ENCODE peak calls at places on chromosomes 5 and 9, in eight cellular contexts. One of them, this sample, is unnamed.

GRCh38 chr9:111805841-111806241 is 11.1 kb upstream of the SHOC1 start:
- DNase-seq in ELR: peak; percentile 93
- DNase-seq in heart right ventricle: no peak
- DNase-seq in sciatic nerve: no peak
- DNase-seq in mesendoderm: no peak
- DNase-seq in activated CD4-positive, alpha-beta T cell treated with anti-CD3 and anti-CD28 coated beads, Interleukin-2, amount 10 ng/mL, durations not matched to agents 7 days and 5 days: no peak
- DNase-seq in activated T-helper 9 cell treated with anti-CD3 and anti-CD28 coated beads, Interleukin-2, amount 50 U/mL, for 16 hours: no peak
- DNase-seq in osteocyte: no peak
- DNase-seq in this sample: no peak

GRCh38 chr5:142109356-142110045 is 922 bp downstream of the NDFIP1 start:
- DNase-seq in mesendoderm: peak; percentile 42
- DNase-seq in sciatic nerve: no peak
- DNase-seq in activated T-helper 9 cell treated with anti-CD3 and anti-CD28 coated beads, Interleukin-2, amount 50 U/mL, for 16 hours: no peak
- DNase-seq in ELR: peak; percentile 41
- DNase-seq in activated CD4-positive, alpha-beta T cell treated with anti-CD3 and anti-CD28 coated beads, Interleukin-2, amount 10 ng/mL, durations not matched to agents 7 days and 5 days: peak; percentile 74
- DNase-seq in heart right ventricle: peak; percentile 16
- DNase-seq in osteocyte: no peak
- DNase-seq in this sample: peak; percentile 27

GRCh38 chr9:111959960-111960359 is 63.3 kb downstream of the UGCG start:
- DNase-seq in sciatic nerve: peak; percentile 2
- DNase-seq in activated CD4-positive, alpha-beta T cell treated with anti-CD3 and anti-CD28 coated beads, Interleukin-2, amount 10 ng/mL, durations not matched to agents 7 days and 5 days: no peak
- DNase-seq in mesendoderm: peak; percentile 71
- DNase-seq in activated T-helper 9 cell treated with anti-CD3 and anti-CD28 coated beads, Interleukin-2, amount 50 U/mL, for 16 hours: no peak
- DNase-seq in heart right ventricle: no peak
- DNase-seq in ELR: peak; percentile 89
- DNase-seq in osteocyte: no peak
- DNase-seq in this sample: peak; percentile 45

GRCh38 chr5:6350277-6351090 is 27.9 kb downstream of the MED10 start:
- DNase-seq in ELR: no peak
- DNase-seq in sciatic nerve: no peak
- DNase-seq in activated CD4-positive, alpha-beta T cell treated with anti-CD3 and anti-CD28 coated beads, Interleukin-2, amount 10 ng/mL, durations not matched to agents 7 days and 5 days: no peak
- DNase-seq in activated T-helper 9 cell treated with anti-CD3 and anti-CD28 coated beads, Interleukin-2, amount 50 U/mL, for 16 hours: no peak
- DNase-seq in mesendoderm: no peak
- DNase-seq in osteocyte: no peak
- DNase-seq in heart right ventricle: no peak
- DNase-seq in this sample: no peak

GRCh38 chr9:122767821-122768220 is 20.9 kb upstream of the OR5C1 start:
- DNase-seq in osteocyte: no peak
- DNase-seq in activated T-helper 9 cell treated with anti-CD3 and anti-CD28 coated beads, Interleukin-2, amount 50 U/mL, for 16 hours: no peak
- DNase-seq in sciatic nerve: no peak
- DNase-seq in activated CD4-positive, alpha-beta T cell treated with anti-CD3 and anti-CD28 coated beads, Interleukin-2, amount 10 ng/mL, durations not matched to agents 7 days and 5 days: no peak
- DNase-seq in mesendoderm: no peak
- DNase-seq in heart right ventricle: no peak
- DNase-seq in ELR: no peak
- DNase-seq in this sample: peak; percentile 62

GRCh38 chr9:99593621-99594020 is 228.1 kb upstream of the NR4A3 start:
- DNase-seq in activated CD4-positive, alpha-beta T cell treated with anti-CD3 and anti-CD28 coated beads, Interleukin-2, amount 10 ng/mL, durations not matched to agents 7 days and 5 days: no peak
- DNase-seq in osteocyte: no peak
- DNase-seq in mesendoderm: no peak
- DNase-seq in sciatic nerve: no peak
- DNase-seq in activated T-helper 9 cell treated with anti-CD3 and anti-CD28 coated beads, Interleukin-2, amount 50 U/mL, for 16 hours: no peak
- DNase-seq in heart right ventricle: no peak
- DNase-seq in ELR: no peak
- DNase-seq in this sample: no peak

GRCh38 chr5:90050135-90050534 is 359.4 kb downstream of the CETN3 start:
- DNase-seq in activated CD4-positive, alpha-beta T cell treated with anti-CD3 and anti-CD28 coated beads, Interleukin-2, amount 10 ng/mL, durations not matched to agents 7 days and 5 days: no peak
- DNase-seq in activated T-helper 9 cell treated with anti-CD3 and anti-CD28 coated beads, Interleukin-2, amount 50 U/mL, for 16 hours: no peak
- DNase-seq in sciatic nerve: no peak
- DNase-seq in mesendoderm: peak; percentile 12
- DNase-seq in ELR: no peak
- DNase-seq in heart right ventricle: no peak
- DNase-seq in osteocyte: no peak
- DNase-seq in this sample: no peak

GRCh38 chr5:126003309-126003708 is 419.9 kb upstream of the GRAMD2B start:
- DNase-seq in ELR: no peak
- DNase-seq in osteocyte: no peak
- DNase-seq in activated CD4-positive, alpha-beta T cell treated with anti-CD3 and anti-CD28 coated beads, Interleukin-2, amount 10 ng/mL, durations not matched to agents 7 days and 5 days: no peak
- DNase-seq in sciatic nerve: peak; percentile 71
- DNase-seq in activated T-helper 9 cell treated with anti-CD3 and anti-CD28 coated beads, Interleukin-2, amount 50 U/mL, for 16 hours: no peak
- DNase-seq in mesendoderm: no peak
- DNase-seq in heart right ventricle: peak; percentile 20
- DNase-seq in this sample: no peak

GRCh38 chr5:131228646-131229045 is 35.2 kb upstream of the CDC42SE2 start:
- DNase-seq in ELR: no peak
- DNase-seq in mesendoderm: no peak
- DNase-seq in sciatic nerve: no peak
- DNase-seq in heart right ventricle: no peak
- DNase-seq in activated CD4-positive, alpha-beta T cell treated with anti-CD3 and anti-CD28 coated beads, Interleukin-2, amount 10 ng/mL, durations not matched to agents 7 days and 5 days: no peak
- DNase-seq in osteocyte: no peak
- DNase-seq in activated T-helper 9 cell treated with anti-CD3 and anti-CD28 coated beads, Interleukin-2, amount 50 U/mL, for 16 hours: no peak
- DNase-seq in this sample: no peak

GRCh38 chr9:8859416-8859815 is 1059.8 kb upstream of the DMAC1 start:
- DNase-seq in heart right ventricle: no peak
- DNase-seq in mesendoderm: peak; percentile 26
- DNase-seq in activated T-helper 9 cell treated with anti-CD3 and anti-CD28 coated beads, Interleukin-2, amount 50 U/mL, for 16 hours: no peak
- DNase-seq in osteocyte: no peak
- DNase-seq in sciatic nerve: no peak
- DNase-seq in activated CD4-positive, alpha-beta T cell treated with anti-CD3 and anti-CD28 coated beads, Interleukin-2, amount 10 ng/mL, durations not matched to agents 7 days and 5 days: no peak
- DNase-seq in ELR: no peak
- DNase-seq in this sample: no peak